ENCODE peak calls at places on chromosome 13, in five cellular contexts. T is CD8-positive, alpha-beta T cell; H is colonic mucosa; I is mammary epithelial cell; C is HAP-1. V is an unnamed sample.

GRCh38 chr13:77222909-77223308 is 104.0 kb downstream of the MYCBP2 start:
- DNase-seq in I (no peak), H (no peak), T (no peak), C (no peak), V (no peak)

GRCh38 chr13:34943675-34944634 is 1.9 kb downstream of the NBEA start:
- DNase-seq in C (peak; percentile 65), T (no peak), I (no peak), H (no peak), V (no peak)

GRCh38 chr13:59700281-59700680 is 463.4 kb downstream of the DIAPH3 start:
- DNase-seq in T (no peak), C (no peak), H (no peak), I (no peak), V (no peak)

GRCh38 chr13:109680930-109681329 is 105.5 kb downstream of the IRS2 start:
- DNase-seq in I (no peak), H (no peak), C (no peak), T (no peak), V (no peak)

GRCh38 chr13:52450793-52451116 is 321 bp upstream of the VPS36 start:
- DNase-seq in H (no peak), I (no peak), T (no peak), C (no peak), V (no peak)

GRCh38 chr13:79485451-79485850 is 4.5 kb downstream of the NDFIP2 start:
- DNase-seq in H (no peak), I (no peak), T (no peak), C (no peak), V (no peak)

GRCh38 chr13:28611021-28611420 is 47.9 kb upstream of the POMP start:
- DNase-seq in T (no peak), H (no peak), I (no peak), C (no peak), V (no peak)

GRCh38 chr13:72638059-72638815 is 89.2 kb downstream of the MZT1 start:
- DNase-seq in T (no peak), I (peak; percentile 92), C (no peak), H (no peak), V (no peak)

GRCh38 chr13:108690726-108691125 is 61.3 kb downstream of the MYO16 start:
- DNase-seq in H (no peak), I (no peak), T (no peak), C (no peak), V (no peak)

GRCh38 chr13:28754698-28755545 is 36.2 kb upstream of the SLC46A3 start:
- DNase-seq in H (peak; percentile 47), I (no peak), C (no peak), T (no peak), V (peak; percentile 60)

GRCh38 chr13:99301056-99301838 is 6.0 kb downstream of the GPR183 start:
- DNase-seq in C (no peak), I (no peak), H (no peak), T (no peak), V (no peak)

GRCh38 chr13:99299545-99300341 is 7.5 kb downstream of the GPR183 start:
- DNase-seq in T (no peak), I (no peak), C (no peak), H (no peak), V (no peak)

GRCh38 chr13:99302637-99303505 is 4.3 kb downstream of the GPR183 start:
- DNase-seq in C (no peak), H (no peak), I (no peak), T (no peak), V (no peak)

GRCh38 chr13:99303863-99304521 is 3.2 kb downstream of the GPR183 start:
- DNase-seq in C (no peak), T (peak; percentile 43), H (no peak), I (no peak), V (peak; percentile 69)

DNA sequence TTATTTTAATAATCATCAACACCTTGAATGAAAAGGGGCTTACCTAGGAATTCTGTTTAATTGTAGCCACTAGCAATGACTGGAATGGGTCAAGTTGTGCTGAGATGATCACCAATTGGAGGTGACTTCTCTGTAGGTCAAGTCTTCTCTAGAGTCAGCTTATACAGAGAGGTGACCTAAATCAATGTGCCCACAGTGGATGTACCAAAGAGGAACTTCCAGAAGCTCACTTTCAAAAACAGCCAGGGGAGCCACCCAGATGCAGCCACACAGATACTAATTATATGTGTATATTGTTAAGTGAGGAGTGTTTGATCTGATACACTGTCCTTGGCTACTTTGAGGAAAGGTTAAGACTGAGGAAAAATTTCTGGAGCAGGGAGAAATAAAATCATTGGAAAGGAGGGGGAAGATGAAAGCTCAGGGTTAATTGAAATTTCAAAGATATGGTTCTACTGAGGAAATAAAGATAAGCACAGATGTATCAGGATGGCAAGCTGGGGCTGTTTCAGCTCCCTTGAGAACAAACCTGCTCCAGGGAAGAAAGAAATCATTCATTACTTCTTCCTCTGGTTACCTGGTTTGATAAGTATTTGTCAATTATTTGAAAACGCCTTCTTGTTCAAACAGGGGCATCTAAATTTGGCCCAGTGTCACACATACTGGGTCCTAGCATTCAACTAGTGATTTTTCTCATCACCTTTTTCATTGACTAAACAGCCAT is 5.1 kb downstream of the GPR183 start:
- DNase-seq in I (no peak), C (no peak), T (no peak), H (no peak), V (no peak)
- H3K4me1 ChIP-seq in I (no peaks in the 10 kb centered on the region), C (peaks cover 16% of the 10 kb centered on the region), T (peaks cover 77% of the 10 kb centered on the region), H (no peaks in the 10 kb centered on the region), V (no peaks in the 10 kb centered on the region)

DNA sequence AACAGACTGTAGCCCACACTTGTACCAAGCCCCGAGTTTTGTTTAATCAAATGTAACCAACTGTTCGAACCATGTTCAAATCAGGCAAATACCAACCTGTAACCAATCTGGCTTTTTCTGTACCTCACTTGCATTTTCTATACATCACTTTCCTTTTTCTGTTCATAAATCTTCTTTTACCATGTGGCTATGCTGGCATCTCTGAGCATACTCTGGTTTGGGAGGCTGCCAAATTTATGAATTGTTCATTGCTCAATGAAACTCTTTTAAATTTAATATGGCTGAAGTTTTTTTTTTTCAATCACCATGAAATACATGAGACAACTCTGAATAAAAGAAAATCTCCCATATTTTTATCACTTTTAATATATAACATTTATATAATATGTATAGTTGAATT is 256.1 kb downstream of the SLITRK6 start:
- DNase-seq in T (no peak), H (no peak), C (no peak), I (peak; percentile 60), V (no peak)
- H3K4me3 ChIP-seq in T (no peak overlapping the region), H (no peak overlapping the region), C (no peak overlapping the region), I (no peak overlapping the region), V (no peak overlapping the region)

GRCh38 chr13:75417647-75418046 is 64.3 kb downstream of the TBC1D4 start:
- DNase-seq in T (no peak), H (no peak), C (no peak), I (peak; percentile 84), V (no peak)
- H3K4me1 ChIP-seq in T (no peaks in the 10 kb centered on the region), H (no peaks in the 10 kb centered on the region), C (no peaks in the 10 kb centered on the region), I (peaks cover 30% of the 10 kb centered on the region), V (no peaks in the 10 kb centered on the region)

GRCh38 chr13:113378825-113379224 is 14.9 kb upstream of the GRTP1 start:
- DNase-seq in C (no peak), H (no peak), I (no peak), T (no peak), V (no peak)
- H3K4me3 ChIP-seq in C (no peak overlapping the region), H (no peak overlapping the region), I (no peak overlapping the region), T (no peak overlapping the region), V (no peak overlapping the region)

DNA sequence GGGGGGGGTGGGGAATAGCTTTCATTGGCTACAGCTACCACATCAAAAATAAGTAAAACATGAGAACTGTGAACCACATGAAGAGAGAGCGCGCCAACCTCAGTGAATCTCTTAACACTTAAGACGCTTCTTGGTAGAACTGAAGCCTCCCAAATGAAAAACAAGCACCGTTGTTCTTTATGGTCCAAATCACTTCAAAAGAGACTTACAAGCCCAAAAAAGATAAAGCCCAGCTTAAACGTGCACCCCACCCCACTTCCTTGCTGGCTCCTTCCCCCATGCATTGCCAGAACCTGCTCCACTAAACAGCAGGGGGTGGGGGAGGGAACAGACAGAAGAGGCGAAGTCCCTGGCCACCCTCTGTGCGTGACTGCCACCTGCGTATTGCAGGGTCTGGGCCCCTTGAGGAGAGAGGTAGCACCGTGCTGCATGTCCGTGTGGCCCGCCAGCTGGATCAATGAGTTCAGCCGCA is 479.1 kb downstream of the FOXO1 start:
- DNase-seq in T (peak; percentile 71), I (no peak), H (no peak), C (no peak), V (peak; percentile 44)
- H3K4me1 ChIP-seq in T (peaks cover 82% of the 10 kb centered on the region), I (peaks cover 34% of the 10 kb centered on the region), H (no peaks in the 10 kb centered on the region), C (peaks cover 19% of the 10 kb centered on the region), V (no peaks in the 10 kb centered on the region)

GRCh38 chr13:41723136-41723535 is 237.8 kb downstream of the VWA8 start:
- DNase-seq in I (no peak), C (no peak), T (no peak), H (no peak), V (no peak)
- H3K4me3 ChIP-seq in I (no peak overlapping the region), C (no peak overlapping the region), T (no peak overlapping the region), H (no peak overlapping the region), V (no peak overlapping the region)

DNA sequence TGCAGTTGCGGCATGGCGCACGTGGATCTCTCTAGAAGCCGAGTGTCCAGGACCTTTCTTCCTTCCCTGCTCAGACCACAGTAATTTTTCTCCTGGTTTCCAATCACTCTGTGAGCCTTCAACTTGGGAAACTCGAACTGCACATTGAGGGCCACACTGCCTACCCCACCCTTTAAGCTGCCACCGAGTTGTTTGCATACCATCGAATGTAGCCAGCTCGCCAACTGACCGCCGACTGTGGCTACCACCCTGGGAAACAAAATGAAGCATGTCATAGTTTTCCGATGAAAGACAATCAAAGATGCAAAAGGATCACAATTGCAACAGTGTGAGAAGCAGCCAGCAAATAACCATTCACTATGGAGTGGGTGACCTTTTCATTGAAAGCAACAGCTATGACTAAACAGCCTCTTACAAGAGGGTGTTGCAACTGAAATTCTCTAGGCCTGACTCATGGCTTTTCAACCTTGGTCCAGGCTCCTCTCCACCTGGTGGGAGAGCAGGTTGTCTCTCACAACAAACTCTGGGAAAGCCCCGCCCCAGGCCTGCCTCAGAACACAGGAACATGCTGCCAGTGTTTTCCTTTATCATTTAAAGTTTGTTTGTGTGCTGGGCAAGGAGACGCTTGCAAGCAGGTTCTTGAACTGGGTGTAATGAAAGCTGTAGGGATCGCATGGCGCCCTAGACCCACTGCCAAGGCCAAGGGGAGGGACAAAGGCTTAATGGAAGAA is 141.7 kb upstream of the SERP2 start:
- DNase-seq in C (no peak), I (peak; percentile 98), T (no peak), H (peak; percentile 86), V (peak; percentile 60)
- H3K4me1 ChIP-seq in C (no peaks in the 10 kb centered on the region), I (peaks cover 17% of the 10 kb centered on the region), T (no peaks in the 10 kb centered on the region), H (no peaks in the 10 kb centered on the region), V (peaks cover 8% of the 10 kb centered on the region)